ENCODE peak calls at places on chromosomes 2 and 18, in four cellular contexts. U is activated naive CD8-positive, alpha-beta T cell treated with anti-CD3 and anti-CD28 coated beads, Interleukin-2, amount 50 U/mL, for 24 hours; E is C1 segment of cervical spinal cord; I is GM12865. X is an unnamed sample.

GRCh38 chr2:149422337-149422990 is 92.1 kb downstream of the LYPD6 start:
- DNase-seq in E (no peak), U (no peak), I (no peak), X (no peak)

GRCh38 chr2:212708346-212708745 is 169.7 kb upstream of the ERBB4 start:
- DNase-seq in I (no peak), E (no peak), U (no peak), X (no peak)

GRCh38 chr2:64467463-64467843 is 13.5 kb downstream of the LGALSL start:
- DNase-seq in E (no peak), U (no peak), I (no peak), X (peak)

GRCh38 chr2:157925071-157925470 is 48.9 kb upstream of the ACVR1 start:
- DNase-seq in U (no peak), E (no peak), I (no peak), X (no peak)

GRCh38 chr2:120520929-120521912 is 175.3 kb downstream of the INHBB start:
- DNase-seq in E (no peak), U (peak), I (peak), X (peak)

GRCh38 chr18:35085450-35086032 is 44.3 kb downstream of the MAPRE2 start:
- DNase-seq in I (no peak), U (no peak), E (no peak), X (no peak)

GRCh38 chr18:21141678-21142422 is 30.2 kb upstream of the ROCK1 start:
- DNase-seq in I (no peak), E (no peak), U (no peak), X (no peak)

GRCh38 chr2:222897898-222898297 is 37.1 kb downstream of the ACSL3 start:
- DNase-seq in U (no peak), I (no peak), E (no peak), X (peak)

GRCh38 chr18:35919179-35919578 is 53.3 kb upstream of the RMP24 start:
- DNase-seq in I (no peak), E (no peak), U (no peak), X (no peak)

GRCh38 chr18:55833543-55833942 is 245.6 kb upstream of the TCF4 start:
- DNase-seq in E (no peak), I (no peak), U (no peak), X (no peak)

GRCh38 chr2:46445561-46445960 is 33.8 kb upstream of the TMEM247 start:
- DNase-seq in U (no peak), E (no peak), I (no peak), X (no peak)

GRCh38 chr2:176501652-176502051 is 232.4 kb downstream of the MTX2 start:
- DNase-seq in U (no peak), I (no peak), E (no peak), X (no peak)

GRCh38 chr2:55885129-55885943 is 38.2 kb downstream of the EFEMP1 start:
- DNase-seq in U (no peak), I (no peak), E (no peak), X (no peak)

GRCh38 chr2:64866797-64867196 is 122.4 kb upstream of the SLC1A4 start:
- DNase-seq in I (no peak), E (no peak), U (no peak), X (no peak)

GRCh38 chr2:177501186-177501585 is 108.6 kb downstream of the AGPS start:
- DNase-seq in U (no peak), I (no peak), E (no peak), X (no peak)

GRCh38 chr2:113195923-113196501 is 22.2 kb downstream of the PSD4 start:
- DNase-seq in I (no peak), U (no peak), E (no peak), X (no peak)

GRCh38 chr2:73284296-73285161 is at the start of gene FBXO41:
- DNase-seq in I (peak), U (peak), E (no peak), X (peak)

GRCh38 chr2:96159084-96159830 is 14.0 kb upstream of the DUSP2 start:
- DNase-seq in E (no peak), I (peak), U (peak), X (no peak)

GRCh38 chr2:217105733-217106649 is 246.1 kb upstream of the TNP1 start:
- DNase-seq in U (no peak), E (no peak), I (no peak), X (no peak)

GRCh38 chr2:154532004-154532403 is 166.5 kb upstream of the KCNJ3 start:
- DNase-seq in E (no peak), U (no peak), I (no peak), X (no peak)

GRCh38 chr2:239385096-239386000 is 15.5 kb downstream of the HDAC4 start:
- DNase-seq in I (no peak), E (no peak), U (no peak), X (no peak)

GRCh38 chr18:78904179-78904531 is 75.5 kb upstream of the SALL3 start:
- DNase-seq in I (no peak), U (no peak), E (no peak), X (no peak)

GRCh38 chr2:109266998-109267854 is 138.2 kb downstream of the SH3RF3 start:
- DNase-seq in I (no peak), E (no peak), U (no peak), X (no peak)

GRCh38 chr2:120914839-120915521 is 179.3 kb downstream of the GLI2 start:
- DNase-seq in I (no peak), U (no peak), E (no peak), X (no peak)

GRCh38 chr2:28869494-28870145 is 489 bp downstream of the TRMT61B start:
- DNase-seq in U (no peak), E (no peak), I (peak), X (no peak)

GRCh38 chr18:62586781-62587487 is 64.1 kb downstream of the ZCCHC2 start:
- DNase-seq in E (no peak), I (no peak), U (no peak), X (no peak)

GRCh38 chr2:98800330-98801064 is 69.6 kb upstream of the MGAT4A start:
- DNase-seq in E (no peak), U (no peak), I (no peak), X (no peak)

GRCh38 chr2:64283641-64284371 is 139.6 kb upstream of the PELI1 start:
- DNase-seq in U (no peak), E (no peak), I (peak), X (no peak)

GRCh38 chr2:46704593-46704992 is 211.0 kb downstream of the MCFD2 start:
- DNase-seq in I (no peak), E (no peak), U (no peak), X (no peak)

GRCh38 chr2:202425036-202425435 is 48.9 kb downstream of the BMPR2 start:
- DNase-seq in U (no peak), E (no peak), I (no peak), X (no peak)

GRCh38 chr2:188659656-188660406 is 314.3 kb upstream of the COL3A1 start:
- DNase-seq in I (no peak), E (no peak), U (no peak), X (no peak)

GRCh38 chr2:189982777-189983394 is 79.6 kb downstream of the MSTN start:
- DNase-seq in U (no peak), I (peak), E (no peak), X (peak)

GRCh38 chr2:112579280-112579679 is 5.1 kb upstream of the CHCHD5 start:
- DNase-seq in I (no peak), U (no peak), E (no peak), X (no peak)